ENCODE peak calls at places on chromosomes 3 and 15, in seven cellular contexts. S is A549, V is sigmoid colon, N is psoas muscle, Z is GM20000, K is PC-9, O is tibial nerve. J is an unnamed sample.

GRCh38 chr3:109268181-109268580 is 48.1 kb downstream of the DPPA2 start:
- DNase-seq in S (no peak), V (no peak), N (no peak), Z (no peak), K (no peak), O (no peak), J (no peak)

GRCh38 chr3:172189213-172189612 is 149.8 kb downstream of the FNDC3B start:
- DNase-seq in S (no peak), V (no peak), N (no peak), Z (no peak), K (no peak), O (no peak), J (no peak)

GRCh38 chr3:37571269-37571668 is 290.4 kb upstream of the CTDSPL start:
- DNase-seq in S (peak; percentile 7), V (no peak), N (no peak), Z (no peak), K (no peak), O (no peak), J (no peak)

GRCh38 chr3:163863146-163863545 is 1215.2 kb downstream of the SI start:
- DNase-seq in S (no peak), V (no peak), N (no peak), Z (no peak), K (no peak), O (no peak), J (no peak)

GRCh38 chr3:138390582-138390932 is 42.2 kb downstream of the MRAS start:
- DNase-seq in S (no peak), V (no peak), N (no peak), Z (no peak), K (no peak), O (no peak), J (no peak)

GRCh38 chr3:57680046-57680445 is 12.8 kb downstream of the DENND6A start:
- DNase-seq in S (no peak), V (no peak), N (no peak), Z (no peak), K (no peak), O (no peak), J (no peak)

GRCh38 chr3:20843037-20843436 is 657.0 kb upstream of the SGO1 start:
- DNase-seq in S (no peak), V (no peak), N (no peak), Z (no peak), K (no peak), O (no peak), J (no peak)

GRCh38 chr3:45566205-45566604 is 28.3 kb upstream of the LIMD1 start:
- DNase-seq in S (no peak), V (no peak), N (no peak), Z (no peak), K (no peak), O (no peak), J (no peak)

GRCh38 chr15:29133791-29134190 is 135.8 kb downstream of the NSMCE3 start:
- DNase-seq in S (no peak), V (peak; percentile 49), N (no peak), Z (no peak), K (no peak), O (no peak), J (no peak)

GRCh38 chr3:128236667-128237066 is 83.4 kb downstream of the EEFSEC start:
- DNase-seq in S (no peak), V (no peak), N (no peak), Z (no peak), K (no peak), O (no peak), J (no peak)

DNA sequence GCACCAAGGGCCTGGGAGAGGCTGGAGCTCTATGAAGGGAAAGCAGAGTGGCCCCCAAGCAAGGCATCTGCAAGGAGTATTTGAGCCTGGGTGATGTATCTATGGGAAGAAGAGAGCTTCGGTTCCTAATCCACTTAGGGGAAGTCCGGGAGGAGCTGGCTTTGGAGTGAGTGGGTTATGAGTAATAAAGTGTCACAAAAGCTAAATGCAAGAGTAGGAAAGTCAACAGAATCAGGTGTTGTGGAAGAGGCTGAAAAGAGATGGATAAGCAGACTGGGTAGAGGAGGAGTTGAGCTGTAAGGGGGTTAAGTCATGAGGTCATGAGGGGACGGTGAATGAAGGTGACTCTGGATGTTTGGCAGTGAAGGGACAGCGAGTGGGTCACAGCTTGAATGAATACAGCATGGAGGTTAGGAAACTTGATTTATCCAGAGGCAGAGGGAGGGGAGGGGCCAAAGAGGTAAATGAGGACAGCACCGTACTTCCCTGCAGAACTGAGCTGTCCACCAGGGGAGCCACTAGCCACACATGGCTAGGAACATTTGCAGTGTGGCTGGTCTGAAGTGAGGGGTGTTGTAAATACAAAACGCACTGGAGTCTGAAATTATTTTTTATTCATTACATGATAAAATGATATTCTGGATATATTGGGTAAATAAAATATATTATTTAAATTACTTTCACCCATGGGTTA is 83.3 kb downstream of the ADCY5 start:
- DNase-seq in S (peak; percentile 42), V (peak; percentile 56), N (no peak), Z (no peak), K (no peak), O (no peak), J (no peak)
- TF ChIP-seq CTCF in S (peak; percentile 28), V (peak; percentile 34), N (peak; percentile 16), Z (peak; percentile 28), K (peak; percentile 46), O (no peak), J (no peak)

GRCh38 chr15:67613708-67614107 is 71.2 kb downstream of the MAP2K5 start:
- DNase-seq in S (no peak), V (no peak), N (no peak), Z (no peak), K (no peak), O (no peak), J (no peak)
- TF ChIP-seq CTCF in S (no peak), V (no peak), N (no peak), Z (no peak), K (no peak), O (no peak), J (no peak)

GRCh38 chr3:62559831-62560445 is 186.6 kb upstream of the FEZF2 start:
- DNase-seq in S (peak; percentile 22), V (no peak), N (no peak), Z (no peak), K (no peak), O (no peak), J (no peak)
- TF ChIP-seq CTCF in S (peak; percentile 34), V (no peak), N (peak; percentile 12), Z (no peak), K (peak; percentile 40), O (no peak), J (no peak)

DNA sequence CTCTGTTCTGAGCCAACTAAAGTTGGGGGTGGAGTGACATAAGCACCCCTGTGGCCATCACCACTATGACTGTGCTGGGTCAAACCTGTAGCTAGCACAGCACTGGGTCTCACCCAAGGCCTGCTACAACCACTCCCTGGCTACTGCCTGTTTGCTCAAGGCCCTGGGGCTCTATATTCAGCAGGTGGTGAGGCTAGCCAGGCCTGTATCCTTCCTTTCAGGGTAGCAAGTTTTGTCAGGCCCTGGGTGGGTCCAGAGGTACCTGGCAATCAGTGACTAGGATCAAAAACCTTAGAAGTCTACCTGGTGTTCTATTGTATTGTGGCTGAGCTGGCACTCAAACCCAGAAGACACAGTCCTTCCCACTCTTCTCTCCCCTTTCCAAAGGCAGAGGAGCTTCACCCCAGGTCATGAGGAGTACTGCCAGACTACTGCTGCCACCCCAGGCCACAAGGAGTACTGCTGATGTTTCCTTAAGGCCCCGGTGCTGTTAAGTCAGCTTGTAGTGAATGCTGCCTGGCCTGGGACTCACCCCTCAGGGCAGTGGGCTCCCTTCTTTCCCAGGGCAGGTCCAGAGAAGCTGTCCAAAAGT is 170.8 kb downstream of the IGSF11 start:
- DNase-seq in S (peak; percentile 58), V (no peak), N (no peak), Z (no peak), K (no peak), O (no peak), J (no peak)
- TF ChIP-seq CTCF in S (peak; percentile 20), V (no peak), N (no peak), Z (no peak), K (peak; percentile 54), O (no peak), J (no peak)

DNA sequence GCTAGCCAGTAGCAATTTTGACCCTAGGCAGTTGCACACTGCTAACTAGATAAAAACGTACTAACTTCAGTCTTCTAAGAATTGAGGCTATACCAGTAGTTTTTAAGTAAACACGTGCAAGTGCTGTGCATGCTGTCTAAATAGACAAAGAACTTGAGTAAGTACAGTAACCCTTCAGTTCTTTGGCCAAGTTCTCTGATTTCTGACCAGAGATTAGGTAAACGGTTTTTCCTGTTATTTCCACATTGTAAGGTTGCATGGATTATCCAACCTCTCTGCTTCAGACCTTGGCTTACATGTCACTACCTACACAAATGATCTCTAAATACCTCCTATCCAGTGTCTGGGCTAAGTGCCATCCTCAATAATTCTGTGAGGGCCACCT is 892 bp upstream of the XXYLT1 start:
- DNase-seq in S (no peak), V (no peak), N (no peak), Z (no peak), K (no peak), O (no peak), J (no peak)
- TF ChIP-seq CTCF in S (peak; percentile 9), V (peak; percentile 7), N (no peak), Z (no peak), K (no peak), O (no peak), J (peak; percentile 9)

DNA sequence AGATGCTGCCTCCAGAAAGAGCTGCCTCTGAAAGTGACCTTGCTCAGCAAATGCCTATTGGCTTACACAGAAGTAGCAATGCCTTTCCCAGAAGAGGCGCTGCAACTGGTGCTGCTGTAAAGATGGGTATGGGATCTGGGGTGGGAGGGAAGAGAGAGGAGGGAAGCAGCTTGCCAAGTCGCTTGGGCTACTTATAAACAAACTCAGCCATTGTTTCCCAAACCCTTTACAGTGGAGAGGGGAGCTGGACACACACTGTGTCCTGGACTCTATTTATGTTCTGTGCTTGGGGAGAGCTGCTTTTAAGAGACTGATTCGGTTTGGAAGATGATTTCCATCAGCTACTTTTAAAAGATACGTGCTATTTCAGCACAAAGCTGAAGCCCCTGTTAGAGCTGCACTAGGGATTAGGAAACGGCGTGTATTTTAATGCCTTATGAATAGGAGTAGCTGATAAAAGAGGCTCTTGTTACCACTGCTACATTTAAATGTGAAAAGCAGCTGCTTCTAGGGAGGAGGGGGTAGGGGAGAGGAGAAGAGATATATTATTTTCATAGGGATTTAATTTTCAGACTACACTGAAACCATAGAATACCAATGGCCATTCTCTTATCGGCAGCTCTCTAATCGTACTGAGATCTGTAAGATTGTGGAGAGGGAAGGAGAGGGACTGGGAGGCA is 440.6 kb downstream of the MCTP2 start:
- DNase-seq in S (peak; percentile 9), V (peak; percentile 68), N (no peak), Z (no peak), K (no peak), O (no peak), J (no peak)
- TF ChIP-seq CTCF in S (no peak), V (no peak), N (no peak), Z (no peak), K (no peak), O (no peak), J (no peak)

DNA sequence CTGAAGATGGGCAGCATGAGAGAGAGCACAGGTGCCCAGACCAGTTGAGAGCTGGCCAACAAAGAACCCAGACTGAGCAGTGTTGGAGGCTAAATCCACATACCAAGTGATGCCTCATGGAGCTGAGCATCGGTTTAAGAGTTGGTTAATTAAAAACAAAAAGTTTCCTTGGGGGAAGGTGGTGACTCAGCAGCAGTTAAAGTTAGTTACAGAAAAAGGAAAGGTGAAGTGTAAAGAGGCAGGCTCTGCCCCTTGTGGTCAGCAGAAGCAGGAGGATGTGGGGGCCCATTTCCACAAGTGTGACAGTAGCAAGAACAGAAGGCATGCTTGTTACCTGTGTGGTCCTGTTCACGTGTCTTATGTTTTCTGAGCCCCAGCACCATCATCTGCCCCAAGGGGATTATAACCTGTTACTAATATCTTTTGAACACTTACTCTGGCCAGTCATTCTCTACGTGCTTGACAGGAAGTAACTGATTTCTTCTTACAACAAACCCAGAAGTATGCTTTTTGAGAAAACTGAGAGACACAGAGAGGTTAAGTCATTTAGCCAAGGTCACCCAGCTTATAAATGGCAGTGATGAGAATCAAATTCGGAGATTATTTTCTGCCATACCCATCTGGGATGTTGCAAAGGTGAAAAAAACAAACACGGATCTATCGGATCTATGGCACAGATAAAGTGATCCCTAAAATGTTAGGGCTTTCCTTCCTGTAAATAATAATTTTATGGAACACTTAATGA is 91.0 kb downstream of the EPHB1 start:
- DNase-seq in S (no peak), V (no peak), N (no peak), Z (peak; percentile 13), K (no peak), O (no peak), J (no peak)
- TF ChIP-seq CTCF in S (no peak), V (no peak), N (no peak), Z (no peak), K (peak; percentile 28), O (no peak), J (no peak)

J was measured in natural killer cell.